ENCODE peak calls at places on chromosomes 1 and 21, in nine cellular contexts. G is amniotic stem cell; D is type B pancreatic cell; F is choroid plexus epithelial cell; U is A549; S is activated CD8-positive, alpha-beta memory T cell treated with anti-CD3 and anti-CD28 coated beads, Interleukin-2, amount 50 U/mL, for 4 hours; M is mammary epithelial cell; X is fibroblast of the conjunctiva; Z is NCI-H1694 treated with DMSO at 0.1 percent for 48 hours. R is an unnamed sample.
A peak's percentile ranks its signal among the peaks of the same experiment; 100 is the strongest.

GRCh38 chr1:164614316-164614715 is 55.3 kb downstream of the PBX1 start:
- DNase-seq in Z (no peak), S (no peak), D (no peak), G (no peak), F (no peak), X (no peak), M (no peak), U (no peak), R (no peak)

GRCh38 chr21:36065497-36066036 is 4.3 kb upstream of the CBR1 start:
- DNase-seq in X (peak; percentile 32), Z (no peak), F (peak; percentile 74), S (no peak), U (no peak), G (peak; percentile 6), D (no peak), M (peak; percentile 52), R (no peak)

GRCh38 chr1:43143441-43143888 is 28.6 kb downstream of the EBNA1BP2 start:
- DNase-seq in F (peak; percentile 20), Z (no peak), D (no peak), X (no peak), U (peak; percentile 56), M (peak; percentile 11), S (no peak), G (no peak), R (no peak)

GRCh38 chr21:26847951-26848350 is 2.7 kb upstream of the ADAMTS1 start:
- DNase-seq in S (no peak), F (no peak), X (no peak), G (no peak), M (no peak), U (no peak), D (no peak), Z (no peak), R (no peak)

GRCh38 chr21:25895565-25896205 is 160.9 kb downstream of the GABPA start:
- DNase-seq in F (peak; percentile 55), Z (peak; percentile 94), G (peak; percentile 10), X (peak; percentile 17), D (no peak), U (no peak), M (peak; percentile 21), S (no peak), R (no peak)

GRCh38 chr1:54748094-54748835 is 16.1 kb downstream of the PARS2 start:
- DNase-seq in X (no peak), Z (no peak), M (no peak), G (no peak), U (no peak), D (no peak), F (no peak), S (no peak), R (no peak)

GRCh38 chr1:48947761-48948537 is 171.3 kb upstream of the BEND5 start:
- DNase-seq in M (no peak), U (no peak), F (no peak), G (no peak), S (no peak), X (no peak), Z (peak; percentile 91), D (no peak), R (no peak)

GRCh38 chr1:71463144-71463543 is 382.3 kb upstream of the ZRANB2 start:
- DNase-seq in F (peak; percentile 0), X (no peak), G (no peak), S (no peak), Z (no peak), D (no peak), M (no peak), U (no peak), R (no peak)

GRCh38 chr1:69710484-69710883 is 142.8 kb downstream of the LRRC7 start:
- DNase-seq in U (no peak), G (no peak), X (no peak), S (no peak), M (no peak), F (peak; percentile 16), Z (no peak), D (no peak), R (no peak)

GRCh38 chr1:156165083-156165482 is 11.7 kb downstream of the SEMA4A start:
- DNase-seq in U (no peak), Z (no peak), G (no peak), D (no peak), X (no peak), F (no peak), S (no peak), M (peak; percentile 64), R (no peak)

GRCh38 chr21:14388282-14388681 is 5.3 kb upstream of the HSPA13 start:
- DNase-seq in U (no peak), X (no peak), G (no peak), S (no peak), F (no peak), M (no peak), D (no peak), Z (no peak), R (no peak)

GRCh38 chr1:19208710-19209438 is 1.2 kb downstream of the UBR4 start:
- DNase-seq in S (no peak), Z (no peak), D (no peak), G (no peak), X (peak; percentile 16), F (peak; percentile 83), U (no peak), M (peak; percentile 19), R (no peak)

GRCh38 chr1:180228648-180229482 is 1.2 kb upstream of the LHX4 start:
- DNase-seq in U (peak; percentile 37), Z (no peak), F (no peak), M (no peak), S (no peak), X (no peak), G (no peak), D (no peak), R (no peak)

GRCh38 chr1:30839827-30840359 is 68.7 kb downstream of the SDC3 start:
- DNase-seq in F (no peak), G (no peak), X (no peak), M (no peak), S (no peak), U (no peak), D (no peak), Z (no peak), R (no peak)

GRCh38 chr1:3779912-3780416 is 7.4 kb downstream of the SMIM1 start:
- DNase-seq in G (no peak), X (no peak), M (no peak), Z (no peak), U (no peak), S (no peak), D (no peak), F (no peak), R (no peak)

GRCh38 chr1:115229016-115229415 is 109.0 kb downstream of the NGF start:
- DNase-seq in D (no peak), F (no peak), Z (no peak), M (peak; percentile 33), X (no peak), S (no peak), U (no peak), G (no peak), R (no peak)

GRCh38 chr1:116765962-116766361 is 11.7 kb downstream of the CD2 start:
- DNase-seq in Z (no peak), M (peak; percentile 42), D (no peak), G (no peak), U (no peak), F (no peak), S (no peak), X (no peak), R (no peak)

GRCh38 chr1:14929547-14930223 is 223.9 kb upstream of the TMEM51 start:
- DNase-seq in Z (peak; percentile 51), S (no peak), M (no peak), U (peak; percentile 25), D (no peak), G (no peak), F (peak; percentile 69), X (no peak), R (no peak)

GRCh38 chr1:39132505-39133339 is 71.8 kb upstream of the MACF1 start:
- DNase-seq in Z (no peak), G (no peak), S (no peak), U (peak; percentile 55), F (peak; percentile 58), X (no peak), D (no peak), M (peak; percentile 80), R (peak; percentile 79)

GRCh38 chr1:167564592-167564991 is 11.0 kb upstream of the CREG1 start:
- DNase-seq in M (peak; percentile 51), S (no peak), F (no peak), G (no peak), Z (no peak), U (peak; percentile 15), D (no peak), X (no peak), R (no peak)

GRCh38 chr1:26145041-26145959 is 13.6 kb upstream of the FAM110D start:
- DNase-seq in S (peak; percentile 83), M (peak; percentile 62), F (peak; percentile 92), X (peak; percentile 76), U (peak; percentile 80), G (peak; percentile 56), Z (peak; percentile 66), D (peak; percentile 77), R (peak; percentile 72)

GRCh38 chr1:40060351-40060750 is 19.8 kb downstream of the CAP1 start:
- DNase-seq in F (no peak), D (no peak), G (no peak), M (no peak), S (no peak), X (no peak), Z (no peak), U (no peak), R (no peak)

R was measured in Right ventricle myocardium superior.